ENCODE peak calls at places on chromosomes 11 and 22, in ten cellular contexts. O is heart left ventricle, Z is A549, P is left ventricle myocardium inferior, J is occipital lobe, S is B cell, G is HCEC 1CT, R is activated T-cell treated with anti-CD3 and anti-CD28 coated beads for 4 hours, B is cardiac muscle cell, V is C1 segment of cervical spinal cord. C is an unnamed sample.

GRCh38 chr11:17385492-17385891 is 3.0 kb downstream of the KCNJ11 start:
- DNase-seq in O (no peak), Z (no peak), P (no peak), J (no peak), S (no peak), G (no peak), R (no peak), B (no peak), V (no peak), C (no peak)

GRCh38 chr11:130599073-130599654 is 150.7 kb downstream of the ADAMTS15 start:
- DNase-seq in O (peak), Z (no peak), P (peak), J (no peak), S (no peak), G (no peak), R (no peak), B (peak), V (no peak), C (no peak)

GRCh38 chr11:8321876-8322275 is 58.2 kb upstream of the LMO1 start:
- DNase-seq in O (no peak), Z (no peak), P (no peak), J (no peak), S (no peak), G (no peak), R (no peak), B (no peak), V (no peak), C (no peak)

GRCh38 chr11:66727883-66728759 is 895 bp downstream of the SPTBN2 start:
- DNase-seq in O (no peak), Z (no peak), P (no peak), J (no peak), S (no peak), G (no peak), R (no peak), B (no peak), V (no peak), C (no peak)

GRCh38 chr11:12842933-12843636 is 166.0 kb upstream of the RASSF10 start:
- DNase-seq in O (peak), Z (no peak), P (no peak), J (no peak), S (no peak), G (no peak), R (no peak), B (peak), V (no peak), C (peak)

GRCh38 chr11:46285594-46286033 is 8.2 kb downstream of the CREB3L1 start:
- DNase-seq in O (peak), Z (no peak), P (peak), J (no peak), S (no peak), G (peak), R (no peak), B (peak), V (no peak), C (no peak)

GRCh38 chr11:119728226-119728626 is 774 bp downstream of the NECTIN1 start:
- DNase-seq in O (no peak), Z (peak), P (no peak), J (no peak), S (no peak), G (no peak), R (no peak), B (no peak), V (no peak), C (no peak)

GRCh38 chr11:541433-541885 is 4.1 kb downstream of the LRRC56 start:
- DNase-seq in O (no peak), Z (no peak), P (no peak), J (no peak), S (no peak), G (no peak), R (no peak), B (no peak), V (no peak), C (no peak)

GRCh38 chr22:23369054-23369685 is 188.9 kb downstream of the BCR start:
- DNase-seq in O (no peak), Z (no peak), P (no peak), J (no peak), S (no peak), G (no peak), R (no peak), B (no peak), V (no peak), C (no peak)

GRCh38 chr22:20721409-20722218 is 52.3 kb upstream of the SERPIND1 start:
- DNase-seq in O (no peak), Z (no peak), P (no peak), J (no peak), S (no peak), G (no peak), R (no peak), B (no peak), V (no peak), C (no peak)

GRCh38 chr11:75635009-75635909 is 33.6 kb downstream of the MAP6 start:
- DNase-seq in O (peak), Z (no peak), P (peak), J (no peak), S (no peak), G (peak), R (no peak), B (peak), V (no peak), C (no peak)

GRCh38 chr11:132943737-132944556 is 588.4 kb downstream of the OPCML start:
- DNase-seq in O (no peak), Z (no peak), P (no peak), J (peak), S (no peak), G (no peak), R (no peak), B (no peak), V (no peak), C (no peak)

GRCh38 chr11:102240502-102240901 is 76.8 kb upstream of the BIRC3 start:
- DNase-seq in O (no peak), Z (no peak), P (no peak), J (no peak), S (no peak), G (no peak), R (no peak), B (peak), V (no peak), C (no peak)

GRCh38 chr11:2661173-2662023 is 38.4 kb downstream of the KCNQ1OT1 start:
- DNase-seq in O (no peak), Z (no peak), P (no peak), J (no peak), S (no peak), G (no peak), R (no peak), B (no peak), V (no peak), C (no peak)

GRCh38 chr22:41943661-41944209 is 3.2 kb downstream of the CENPM start:
- DNase-seq in O (no peak), Z (no peak), P (no peak), J (no peak), S (no peak), G (peak), R (no peak), B (no peak), V (no peak), C (peak)

GRCh38 chr11:101436511-101437142 is 147.2 kb downstream of the TRPC6 start:
- DNase-seq in O (peak), Z (peak), P (no peak), J (no peak), S (no peak), G (peak), R (no peak), B (peak), V (no peak), C (peak)